ENCODE peak calls at places on chromosome 16, in five cellular contexts. C is GM12878, H is K562, Z is H1, O is HCT116. G is an unnamed sample.

GRCh38 chr16:10959161-10959560 is 14.8 kb downstream of the CLEC16A start:
- DNase-seq in C (no peak), H (no peak), Z (no peak), O (no peak), G (no peak)

GRCh38 chr16:22204091-22204655 is 1.9 kb upstream of the EEF2K start:
- DNase-seq in C (no peak), H (no peak), Z (no peak), O (no peak), G (no peak)

GRCh38 chr16:24670623-24671454 is 58.6 kb upstream of the TNRC6A start:
- DNase-seq in C (no peak), H (no peak), Z (peak), O (no peak), G (no peak)

GRCh38 chr16:9050102-9050830 is 41.2 kb upstream of the HAPSTR1 start:
- DNase-seq in C (no peak), H (peak), Z (peak), O (no peak), G (peak)

GRCh38 chr16:8517280-8517679 is 73.0 kb downstream of the TMEM114 start:
- DNase-seq in C (no peak), H (no peak), Z (no peak), O (no peak), G (no peak)

GRCh38 chr16:69481901-69482341 is 57.5 kb downstream of the CYB5B start:
- DNase-seq in C (no peak), H (peak), Z (no peak), O (no peak), G (no peak)

GRCh38 chr16:47057631-47057996 is 84.1 kb upstream of the DNAJA2 start:
- DNase-seq in C (no peak), H (no peak), Z (no peak), O (no peak), G (no peak)

GRCh38 chr16:67563708-67564468 is 1.6 kb downstream of the CTCF start:
- DNase-seq in C (no peak), H (no peak), Z (no peak), O (no peak), G (peak)

GRCh38 chr16:8372141-8372540 is 218.2 kb downstream of the TMEM114 start:
- DNase-seq in C (no peak), H (peak), Z (no peak), O (no peak), G (no peak)

GRCh38 chr16:17346774-17347569 is 123.8 kb downstream of the XYLT1 start:
- DNase-seq in C (peak), H (no peak), Z (no peak), O (no peak), G (no peak)

GRCh38 chr16:53678756-53679334 is 24.8 kb downstream of the RPGRIP1L start:
- DNase-seq in C (no peak), H (no peak), Z (no peak), O (no peak), G (no peak)

GRCh38 chr16:77833906-77834599 is 45.7 kb downstream of the VAT1L start:
- DNase-seq in C (no peak), H (no peak), Z (peak), O (no peak), G (no peak)

GRCh38 chr16:30066882-30067583 is 1.5 kb downstream of the ALDOA start:
- DNase-seq in C (no peak), H (no peak), Z (no peak), O (no peak), G (no peak)

GRCh38 chr16:80285089-80285488 is 255.7 kb upstream of the DYNLRB2 start:
- DNase-seq in C (no peak), H (no peak), Z (no peak), O (no peak), G (no peak)

GRCh38 chr16:49858200-49859129 is 2.6 kb upstream of the ZNF423 start:
- DNase-seq in C (no peak), H (peak), Z (peak), O (no peak), G (no peak)

GRCh38 chr16:49855822-49856740 is at the start of gene ZNF423:
- DNase-seq in C (no peak), H (no peak), Z (no peak), O (no peak), G (no peak)

GRCh38 chr16:49859139-49859947 is 3.4 kb upstream of the ZNF423 start:
- DNase-seq in C (no peak), H (no peak), Z (no peak), O (no peak), G (no peak)

GRCh38 chr16:49856741-49857330 is 924 bp upstream of the ZNF423 start:
- DNase-seq in C (no peak), H (peak), Z (peak), O (peak), G (peak)

DNA sequence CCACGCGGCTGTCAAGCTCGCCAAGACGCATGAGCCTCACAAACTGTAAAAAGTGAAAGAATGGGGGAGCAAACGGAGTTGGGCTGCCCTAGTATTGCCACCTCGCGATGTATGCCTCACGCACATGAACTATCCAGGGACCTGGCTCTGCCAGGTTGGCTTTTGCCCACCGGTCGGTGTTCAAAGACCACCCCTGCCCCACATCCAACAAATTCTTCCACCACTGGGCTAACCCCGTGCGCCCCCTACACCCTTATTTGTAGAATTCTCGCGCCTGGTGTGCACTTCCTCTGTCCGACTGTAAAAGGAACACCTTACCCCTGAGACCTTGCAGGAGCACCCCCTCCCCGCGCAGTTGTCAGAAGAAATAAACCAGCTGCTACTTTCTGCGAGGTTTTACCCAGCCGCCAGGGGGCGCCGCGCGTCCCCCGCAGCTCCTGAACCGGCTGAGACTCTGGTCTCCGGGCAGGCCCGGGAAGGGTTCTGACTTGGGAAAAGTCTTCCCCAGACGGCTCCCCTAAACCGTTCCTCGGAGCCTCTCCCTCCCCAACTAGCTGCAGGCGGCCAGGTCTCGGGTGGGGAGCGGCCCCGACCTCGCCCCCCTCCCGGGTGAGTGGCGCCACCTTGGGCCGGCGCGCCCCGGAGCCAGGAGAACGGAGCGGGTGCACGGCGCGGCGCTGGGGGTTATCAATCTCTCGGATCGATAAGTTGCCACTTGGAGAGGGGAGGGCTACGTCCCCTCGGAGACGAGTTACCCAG is 1.7 kb upstream of the ZNF423 start:
- DNase-seq in C (no peak), H (peak), Z (peak), O (peak), G (peak)
- TF ChIP-seq EZH2 in C (no peak), H (no peak), Z (no peak), O (no peak), G (peak)

GRCh38 chr16:66443269-66443652 is 16.2 kb downstream of the BEAN1 start:
- DNase-seq in C (no peak), H (no peak), Z (no peak), O (no peak), G (no peak)
- TF ChIP-seq YY1 in C (no peak), H (no peak), Z (no peak), O (no peak), G (no peak)

GRCh38 chr16:54931041-54931756 is 534 bp downstream of the IRX5 start:
- DNase-seq in C (no peak), H (peak), Z (peak), O (no peak), G (no peak)

GRCh38 chr16:54930034-54930938 is at the start of gene IRX5:
- DNase-seq in C (no peak), H (peak), Z (peak), O (peak), G (no peak)

GRCh38 chr16:54933281-54934150 is 2.9 kb downstream of the IRX5 start:
- DNase-seq in C (no peak), H (no peak), Z (peak), O (no peak), G (no peak)

GRCh38 chr16:54932737-54933254 is 2.1 kb downstream of the IRX5 start:
- DNase-seq in C (no peak), H (no peak), Z (peak), O (no peak), G (no peak)

GRCh38 chr16:54931757-54932660 is 1.3 kb downstream of the IRX5 start:
- DNase-seq in C (no peak), H (no peak), Z (peak), O (no peak), G (no peak)
- TF ChIP-seq EZH2 in C (no peak), H (no peak), Z (peak), O (no peak), G (no peak)

DNA sequence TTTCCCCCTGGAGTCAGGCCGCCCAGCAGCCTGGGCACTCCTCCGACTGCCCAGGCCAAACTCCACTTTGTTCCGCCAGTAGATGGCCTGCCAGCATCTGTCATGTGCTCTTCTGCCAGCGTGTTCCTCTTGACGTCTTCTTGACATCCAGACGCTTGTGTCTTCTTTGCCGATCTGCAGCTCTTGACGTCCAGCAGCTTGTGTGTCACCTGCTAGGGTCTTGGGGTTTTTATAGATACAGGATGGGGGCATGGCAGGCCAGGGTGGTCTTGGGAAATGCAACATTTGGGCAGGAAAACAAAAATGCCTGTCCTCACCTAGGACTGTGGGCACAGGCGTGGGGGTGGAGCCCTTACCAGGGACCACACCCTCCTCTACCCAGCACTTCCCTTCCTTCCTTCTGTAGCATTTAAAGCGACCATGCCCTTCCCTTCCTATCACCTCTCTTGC is 88.7 kb downstream of the BMERB1 start:
- DNase-seq in C (no peak), H (no peak), Z (no peak), O (peak), G (peak)
- TF ChIP-seq YY1 in C (no peak), H (no peak), Z (no peak), O (no peak), G (no peak)

DNA sequence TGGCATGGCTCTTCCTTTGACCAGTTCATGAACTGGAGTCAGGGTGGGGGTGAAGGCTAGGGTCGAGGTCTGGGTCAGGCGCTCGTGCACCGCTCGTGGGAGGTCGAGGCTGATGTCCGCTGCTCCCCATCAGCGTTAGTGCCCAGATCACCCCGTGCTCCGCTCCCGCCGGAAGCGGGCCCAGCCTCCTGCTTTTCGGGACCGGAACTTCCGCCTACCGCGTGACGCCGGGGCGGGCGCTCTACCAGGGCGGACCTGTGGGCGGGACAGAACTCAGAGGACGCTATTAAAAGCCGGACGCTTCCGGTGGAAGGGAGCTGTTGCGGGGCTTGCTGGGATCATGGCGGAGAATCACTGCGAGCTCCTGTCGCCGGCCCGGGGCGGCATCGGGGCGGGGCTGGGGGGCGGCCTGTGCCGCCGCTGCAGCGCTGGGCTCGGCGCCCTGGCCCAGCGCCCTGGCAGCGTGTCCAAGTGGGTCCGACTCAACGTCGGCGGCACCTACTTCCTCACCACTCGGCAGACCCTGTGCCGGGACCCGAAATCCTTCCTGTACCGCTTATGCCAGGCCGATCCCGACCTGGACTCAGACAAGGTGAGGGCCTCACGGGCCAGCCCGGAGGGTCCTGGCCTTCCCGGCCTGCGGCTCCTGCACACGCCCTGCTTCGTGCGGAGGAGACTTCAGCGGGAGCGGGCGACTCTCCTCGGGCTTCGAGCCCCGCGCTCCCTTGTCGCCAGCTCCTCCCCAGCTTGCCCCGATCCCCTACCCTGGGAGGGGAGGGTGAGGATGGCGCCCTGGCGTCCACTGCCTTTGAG is at the start of gene KCTD5:
- DNase-seq in C (peak), H (peak), Z (peak), O (peak), G (peak)
- TF ChIP-seq EZH2 in C (no peak), H (no peak), Z (no peak), O (no peak), G (no peak)

GRCh38 chr16:84927621-84928591 is 83.4 kb downstream of the ZDHHC7 start:
- DNase-seq in C (no peak), H (no peak), Z (no peak), O (no peak), G (no peak)

GRCh38 chr16:84929421-84930297 is 81.7 kb downstream of the ZDHHC7 start:
- DNase-seq in C (no peak), H (peak), Z (no peak), O (no peak), G (no peak)

GRCh38 chr16:84930298-84931106 is 80.8 kb downstream of the ZDHHC7 start:
- DNase-seq in C (no peak), H (no peak), Z (no peak), O (no peak), G (no peak)

GRCh38 chr16:84931107-84931494 is 80.2 kb downstream of the ZDHHC7 start:
- DNase-seq in C (no peak), H (no peak), Z (no peak), O (no peak), G (no peak)

GRCh38 chr16:84928679-84929420 is 82.5 kb downstream of the ZDHHC7 start:
- DNase-seq in C (no peak), H (no peak), Z (no peak), O (no peak), G (no peak)
- TF ChIP-seq YY1 in C (no peak), H (no peak), Z (no peak), O (no peak), G (no peak)

G was measured in HepG2.